ENCODE peak calls at places on chromosome 20, in ten cellular contexts. U is hippocampal formation, K is prostate gland, N is NCI-H2171 treated with DMSO at 0.1 percent for 48 hours, B is NCI-H1105 treated with DMSO at 0.1 percent for 48 hours, X is NCI-H510A treated with DMSO at 0.1 percent for 48 hours, D is T-helper 1 cell, L is foreskin fibroblast, G is HAP-1, E is fibroblast of lung. I is an unnamed sample.

GRCh38 chr20:62045118-62045517 is 20.6 kb downstream of the TAF4 start:
- DNase-seq in X (no peak), G (no peak), U (no peak), B (no peak), K (no peak), N (no peak), L (no peak), E (no peak), D (no peak), I (no peak)

GRCh38 chr20:51541189-51542032 is 1.1 kb downstream of the NFATC2 start:
- DNase-seq in L (peak), U (peak), X (no peak), B (peak), E (peak), K (peak), G (peak), D (peak), N (no peak), I (peak)

GRCh38 chr20:45934046-45934586 is 367 bp upstream of the PCIF1 start:
- DNase-seq in L (no peak), K (peak), U (peak), E (peak), D (peak), B (peak), G (peak), N (peak), X (no peak), I (peak)

GRCh38 chr20:34318609-34319443 is 15.7 kb upstream of the AHCY start:
- DNase-seq in K (no peak), N (no peak), E (no peak), D (no peak), U (no peak), L (no peak), G (peak), B (no peak), X (no peak), I (no peak)

GRCh38 chr20:4167261-4168004 is 152.1 kb upstream of the RNF24 start:
- DNase-seq in N (no peak), L (no peak), X (no peak), U (peak), D (no peak), B (no peak), G (no peak), K (no peak), E (no peak), I (no peak)

GRCh38 chr20:52446421-52447231 is 255.0 kb upstream of the ZFP64 start:
- DNase-seq in B (no peak), E (peak), G (no peak), U (no peak), L (no peak), X (no peak), D (no peak), K (no peak), N (no peak), I (peak)

GRCh38 chr20:21118138-21118537 is 7.7 kb upstream of the KIZ start:
- DNase-seq in N (no peak), D (no peak), L (no peak), K (no peak), B (no peak), G (no peak), E (no peak), X (no peak), U (no peak), I (no peak)

GRCh38 chr20:63696311-63696627 is 183 bp upstream of the TNFRSF6B start:
- DNase-seq in G (no peak), X (no peak), N (no peak), U (no peak), E (peak), K (no peak), D (no peak), L (no peak), B (no peak), I (no peak)

GRCh38 chr20:1185316-1185741 is 548 bp upstream of the TMEM74B start:
- DNase-seq in U (no peak), G (no peak), E (no peak), D (no peak), K (no peak), B (peak), X (peak), L (no peak), N (peak), I (peak)

GRCh38 chr20:23082846-23083552 is 3.1 kb downstream of the CD93 start:
- DNase-seq in B (no peak), G (no peak), D (no peak), L (no peak), E (no peak), U (no peak), K (peak), X (peak), N (no peak), I (no peak)

GRCh38 chr20:59006167-59006863 is 739 bp downstream of the CTSZ start:
- DNase-seq in E (no peak), U (no peak), X (no peak), K (no peak), D (no peak), B (no peak), N (no peak), L (no peak), G (no peak), I (no peak)

GRCh38 chr20:57526067-57526884 is 1.3 kb upstream of the CTCFL start:
- DNase-seq in B (no peak), E (no peak), K (no peak), U (no peak), N (no peak), X (no peak), D (no peak), G (no peak), L (no peak), I (no peak)

GRCh38 chr20:4550740-4551139 is 171.0 kb upstream of the PRND start:
- DNase-seq in B (no peak), L (peak), K (no peak), G (no peak), E (peak), X (no peak), D (no peak), N (no peak), U (no peak), I (no peak)

GRCh38 chr20:56359212-56360132 is 698 bp downstream of the FAM210B start:
- DNase-seq in E (peak), U (no peak), B (peak), N (peak), D (no peak), X (peak), L (peak), K (peak), G (peak), I (peak)

GRCh38 chr20:25288291-25289181 is 40.7 kb downstream of the PYGB start:
- DNase-seq in E (no peak), U (no peak), K (no peak), B (no peak), N (no peak), L (no peak), X (no peak), G (no peak), D (no peak), I (no peak)

GRCh38 chr20:63121246-63121645 is 94.7 kb downstream of the YTHDF1 start:
- DNase-seq in G (no peak), L (no peak), K (no peak), E (no peak), N (no peak), U (no peak), X (no peak), B (no peak), D (no peak), I (no peak)

GRCh38 chr20:3421985-3422384 is 14.5 kb upstream of the DNAAF9 start:
- DNase-seq in B (no peak), E (no peak), U (no peak), G (no peak), K (no peak), L (no peak), N (no peak), D (no peak), X (no peak), I (no peak)

GRCh38 chr20:32877507-32877906 is 18.8 kb downstream of the EFCAB8 start:
- DNase-seq in L (peak), N (no peak), E (peak), D (no peak), X (no peak), K (no peak), G (no peak), B (no peak), U (no peak), I (no peak)

GRCh38 chr20:17958326-17959256 is 10.0 kb downstream of the SNX5 start:
- DNase-seq in G (no peak), K (no peak), E (peak), X (no peak), U (no peak), D (no peak), L (no peak), N (no peak), B (no peak), I (peak)

GRCh38 chr20:43911066-43911465 is 3.6 kb upstream of the TOX2 start:
- DNase-seq in K (no peak), U (no peak), D (peak), E (peak), N (no peak), X (no peak), B (no peak), G (no peak), L (peak), I (peak)

GRCh38 chr20:62716198-62716940 is 7.7 kb downstream of the NTSR1 start:
- DNase-seq in B (no peak), E (peak), N (no peak), D (no peak), G (no peak), K (no peak), U (no peak), L (peak), X (no peak), I (no peak)

GRCh38 chr20:45111799-45112471 is 3.0 kb downstream of the WFDC5 start:
- DNase-seq in K (no peak), N (no peak), L (no peak), D (peak), U (no peak), G (no peak), X (no peak), B (no peak), E (peak), I (peak)

GRCh38 chr20:2799688-2800589 is 488 bp downstream of the CPXM1 start:
- DNase-seq in E (peak), L (no peak), N (peak), D (no peak), G (peak), X (no peak), B (no peak), U (no peak), K (no peak), I (peak)

GRCh38 chr20:16479666-16480065 is 93.6 kb downstream of the KIF16B start:
- DNase-seq in K (no peak), U (no peak), N (no peak), L (peak), X (no peak), E (no peak), B (no peak), D (no peak), G (no peak), I (peak)

GRCh38 chr20:23205221-23205620 is 119.1 kb upstream of the CD93 start:
- DNase-seq in N (no peak), X (peak), G (peak), E (no peak), K (peak), D (no peak), L (no peak), U (no peak), B (no peak), I (no peak)

GRCh38 chr20:53795170-53795569 is 201.5 kb upstream of the ZNF217 start:
- DNase-seq in B (no peak), G (no peak), K (no peak), U (no peak), L (peak), E (peak), D (no peak), X (no peak), N (no peak), I (no peak)

GRCh38 chr20:2449386-2449785 is 21.2 kb downstream of the SNRPB start:
- DNase-seq in G (no peak), L (no peak), U (no peak), N (no peak), X (no peak), B (no peak), E (no peak), K (no peak), D (no peak), I (no peak)

GRCh38 chr20:62936996-62937352 is 973 bp upstream of the GID8 start:
- DNase-seq in K (no peak), B (no peak), L (no peak), U (no peak), N (no peak), G (no peak), D (no peak), X (no peak), E (peak), I (peak)

GRCh38 chr20:32763202-32763999 is 1.2 kb downstream of the DNMT3B start:
- DNase-seq in G (no peak), B (no peak), E (no peak), D (no peak), L (no peak), K (no peak), X (peak), U (no peak), N (no peak), I (no peak)

GRCh38 chr20:33262658-33263065 is 20.4 kb upstream of the BPIFB1 start:
- DNase-seq in E (peak), X (peak), U (peak), N (peak), G (peak), L (peak), B (peak), K (no peak), D (no peak), I (peak)

GRCh38 chr20:9203081-9203447 is 134.2 kb downstream of the PLCB4 start:
- DNase-seq in G (no peak), L (peak), K (no peak), U (no peak), B (no peak), N (no peak), E (peak), D (no peak), X (no peak), I (peak)

GRCh38 chr20:45059022-45059728 is 41.8 kb downstream of the KCNS1 start:
- DNase-seq in E (peak), U (peak), L (peak), D (no peak), G (no peak), N (no peak), K (no peak), X (no peak), B (no peak), I (peak)

GRCh38 chr20:50520222-50520877 is 10.2 kb downstream of the PTPN1 start:
- DNase-seq in G (no peak), N (no peak), E (no peak), B (no peak), X (no peak), L (no peak), K (no peak), D (peak), U (no peak), I (no peak)

I was measured in mesenchymal stem cell.